ENCODE peak calls at places on chromosomes 4 and X, in six cellular contexts. R is CD8-positive, alpha-beta T cell; F is fibroblast of lung; X is sigmoid colon; Q is bronchial epithelial cell; I is fibroblast of villous mesenchyme. A is an unnamed sample.
A peak's percentile ranks its signal among the peaks of the same experiment; 100 is the strongest.

GRCh38 chrX:23621621-23622265 is 45.5 kb upstream of the PRDX4 start:
- DNase-seq in R (no peak), F (no peak), X (no peak), Q (no peak), I (no peak), A (no peak)

GRCh38 chrX:23554304-23554703 is 113.0 kb upstream of the PRDX4 start:
- DNase-seq in R (no peak), F (peak; percentile 76), X (no peak), Q (peak; percentile 40), I (peak; percentile 38), A (peak; percentile 5)

GRCh38 chr4:4494882-4495281 is 47.0 kb downstream of the STX18 start:
- DNase-seq in R (no peak), F (no peak), X (no peak), Q (no peak), I (no peak), A (no peak)

GRCh38 chr4:67054901-67055300 is 490.4 kb downstream of the CENPC start:
- DNase-seq in R (no peak), F (no peak), X (no peak), Q (no peak), I (no peak), A (no peak)

GRCh38 chrX:120604359-120604782 is 470 bp downstream of the MCTS1 start:
- DNase-seq in R (peak; percentile 22), F (peak; percentile 56), X (no peak), Q (peak; percentile 35), I (peak; percentile 68), A (no peak)

GRCh38 chr4:112361181-112361791 is 64.1 kb downstream of the ALPK1 start:
- DNase-seq in R (no peak), F (no peak), X (no peak), Q (peak; percentile 42), I (peak; percentile 6), A (no peak)

GRCh38 chrX:41589634-41590270 is 99.0 kb upstream of the GPR34 start:
- DNase-seq in R (no peak), F (peak; percentile 45), X (no peak), Q (no peak), I (peak; percentile 90), A (no peak)

GRCh38 chr4:80610845-80611244 is 275.3 kb downstream of the CFAP299 start:
- DNase-seq in R (no peak), F (peak; percentile 73), X (no peak), Q (peak; percentile 31), I (no peak), A (no peak)

GRCh38 chrX:153955451-153955732 is 10.9 kb upstream of the RENBP start:
- DNase-seq in R (no peak), F (no peak), X (no peak), Q (no peak), I (no peak), A (no peak)

GRCh38 chrX:153956044-153956907 is 11.8 kb upstream of the RENBP start:
- DNase-seq in R (no peak), F (no peak), X (no peak), Q (no peak), I (no peak), A (no peak)

GRCh38 chrX:153958605-153959004 is 13.0 kb downstream of the HCFC1 start:
- DNase-seq in R (no peak), F (no peak), X (peak; percentile 62), Q (no peak), I (no peak), A (no peak)

GRCh38 chrX:153954618-153955450 is 10.4 kb upstream of the RENBP start:
- DNase-seq in R (no peak), F (no peak), X (no peak), Q (no peak), I (no peak), A (no peak)

DNA sequence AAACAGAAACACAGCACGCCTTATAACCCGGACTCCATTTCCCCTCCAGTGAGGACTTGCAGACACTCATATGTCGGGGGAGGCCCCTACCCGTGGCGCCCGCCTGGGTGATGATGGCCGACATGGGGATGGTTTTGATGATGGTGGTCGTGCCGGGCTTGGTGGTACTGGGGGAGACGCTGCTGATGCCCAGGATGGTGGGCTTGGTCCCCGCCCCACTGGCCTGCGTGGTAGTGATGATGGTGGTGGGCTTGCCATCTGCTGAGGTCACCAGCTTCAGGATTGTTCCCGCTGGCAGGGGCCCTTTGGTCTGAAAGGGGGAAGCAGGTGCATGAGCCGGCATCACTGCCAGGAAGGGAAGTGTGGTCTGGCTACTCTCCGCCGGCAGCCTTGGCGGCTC is 12.8 kb upstream of the RENBP start:
- DNase-seq in R (no peak), F (no peak), X (no peak), Q (no peak), I (no peak), A (no peak)
- H3K4me3 ChIP-seq in R (no peak overlapping the region), F (no peak overlapping the region), X (no peak overlapping the region), Q (no peak overlapping the region), I (no peak overlapping the region), A (no peak overlapping the region)

DNA sequence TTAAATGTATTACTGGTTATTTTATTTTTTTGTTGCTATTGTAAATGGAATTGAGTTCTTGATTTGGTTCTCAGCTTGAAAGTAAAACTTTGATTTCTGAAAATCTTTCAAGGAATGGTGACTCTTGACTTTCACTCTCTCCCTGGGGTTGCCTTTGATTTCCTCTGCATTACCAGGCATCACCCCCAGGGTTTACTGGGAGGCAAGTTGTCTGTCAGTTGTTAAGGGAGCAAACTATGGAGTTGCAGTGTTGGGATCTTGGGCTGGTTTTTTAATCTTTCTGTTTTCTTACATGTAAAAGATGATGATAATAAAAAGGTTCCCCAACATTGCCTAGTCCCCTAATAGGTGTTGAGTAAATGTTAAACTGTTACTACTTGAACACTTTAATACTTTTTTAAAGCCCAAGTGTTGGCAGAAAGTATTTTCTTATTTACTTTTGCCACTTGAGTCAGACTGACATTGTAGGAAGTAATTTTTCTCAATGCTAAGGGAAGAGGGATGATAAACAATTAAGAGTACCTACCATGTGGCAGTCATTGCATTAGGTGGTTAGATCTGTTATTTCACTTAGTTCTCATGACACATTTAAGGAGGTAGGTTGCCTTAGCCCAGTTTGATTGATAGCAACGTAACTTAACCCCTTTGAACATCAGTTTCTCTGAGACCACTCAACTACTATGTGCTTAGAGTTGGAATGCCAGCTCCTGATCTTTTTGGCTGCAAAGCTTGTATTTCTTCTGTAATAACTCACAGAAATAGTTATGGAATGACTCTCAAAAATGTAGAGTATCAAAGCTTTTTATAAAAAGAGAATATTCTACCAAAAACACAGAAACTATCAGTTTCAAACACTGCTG is 67.1 kb downstream of the DCLK2 start:
- DNase-seq in R (no peak), F (no peak), X (no peak), Q (no peak), I (no peak), A (no peak)
- TF ChIP-seq CTCF in R (no peak), F (peak; percentile 13), X (no peak), Q (no peak), I (peak; percentile 45), A (peak; percentile 10)

GRCh38 chr4:107988763-107989035 is 990 bp upstream of the HADH start:
- DNase-seq in R (no peak), F (no peak), X (no peak), Q (peak; percentile 51), I (no peak), A (no peak)
- H3K4me3 ChIP-seq in R (no peak overlapping the region), F (no peak overlapping the region), X (no peak overlapping the region), Q (no peak overlapping the region), I (no peak overlapping the region), A (no peak overlapping the region)

GRCh38 chr4:8304827-8305695 is 35.5 kb downstream of the HTRA3 start:
- DNase-seq in R (no peak), F (no peak), X (peak; percentile 27), Q (no peak), I (no peak), A (no peak)

GRCh38 chr4:8307126-8307525 is 37.6 kb downstream of the HTRA3 start:
- DNase-seq in R (no peak), F (no peak), X (peak; percentile 68), Q (no peak), I (no peak), A (no peak)

GRCh38 chr4:8307714-8308113 is 38.2 kb downstream of the HTRA3 start:
- DNase-seq in R (no peak), F (no peak), X (peak; percentile 46), Q (no peak), I (no peak), A (no peak)

GRCh38 chr4:8305851-8306361 is 36.4 kb downstream of the HTRA3 start:
- DNase-seq in R (no peak), F (no peak), X (peak; percentile 70), Q (no peak), I (no peak), A (no peak)

DNA sequence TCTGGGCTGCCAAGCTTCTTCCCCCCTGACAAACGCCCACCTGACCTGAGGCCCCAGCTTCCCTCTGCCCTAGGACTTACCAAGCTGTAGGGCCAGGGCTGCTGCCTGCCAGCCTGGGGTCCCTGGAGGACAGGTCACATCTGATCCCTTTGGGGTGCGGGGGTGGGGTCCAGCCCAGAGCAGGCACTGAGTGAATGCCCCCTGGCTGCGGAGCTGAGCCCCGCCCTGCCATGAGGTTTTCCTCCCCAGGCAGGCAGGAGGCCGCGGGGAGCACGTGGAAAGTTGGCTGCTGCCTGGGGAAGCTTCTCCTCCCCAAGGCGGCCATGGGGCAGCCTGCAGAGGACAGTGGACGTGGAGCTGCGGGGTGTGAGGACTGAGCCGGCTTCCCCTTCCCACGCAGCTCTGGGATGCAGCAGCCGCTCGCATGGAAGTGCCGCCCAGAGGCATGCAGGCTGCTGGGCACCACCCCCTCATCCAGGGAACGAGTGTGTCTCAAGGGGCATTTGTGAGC is 37.0 kb downstream of the HTRA3 start:
- DNase-seq in R (no peak), F (no peak), X (peak; percentile 73), Q (no peak), I (no peak), A (no peak)
- TF ChIP-seq CTCF in R (no peak), F (no peak), X (no peak), Q (no peak), I (no peak), A (no peak)

DNA sequence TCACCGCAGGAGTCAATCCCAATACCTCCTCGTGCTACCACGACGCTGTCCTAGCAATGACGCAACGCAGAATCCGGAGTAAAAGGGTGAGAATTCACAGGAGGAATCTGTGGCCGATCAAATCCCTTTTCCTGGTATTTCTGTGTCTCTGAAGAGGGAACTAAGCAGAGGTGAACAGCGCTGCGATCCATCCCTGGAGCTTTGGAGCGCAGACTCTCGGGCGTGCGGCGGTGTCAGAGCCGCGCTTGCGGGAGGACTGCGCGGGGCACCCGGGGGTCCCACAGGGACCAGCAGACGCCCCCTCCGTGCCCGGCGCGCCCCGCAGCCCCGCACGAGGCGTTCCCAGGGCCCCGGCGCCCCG is 17.2 kb upstream of the ZNF718 start:
- DNase-seq in R (no peak), F (no peak), X (no peak), Q (no peak), I (no peak), A (no peak)
- H3K4me3 ChIP-seq in R (no peak overlapping the region), F (no peak overlapping the region), X (no peak overlapping the region), Q (no peak overlapping the region), I (no peak overlapping the region), A (no peak overlapping the region)

GRCh38 chrX:97743014-97743413 is 859.3 kb downstream of the RPA4 start:
- DNase-seq in R (no peak), F (no peak), X (no peak), Q (no peak), I (no peak), A (no peak)
- TF ChIP-seq CTCF in R (no peak), F (no peak), X (no peak), Q (peak; percentile 26), I (peak; percentile 27), A (no peak)

GRCh38 chrX:31374786-31375185 is 302.9 kb upstream of the FTHL17 start:
- DNase-seq in R (no peak), F (no peak), X (no peak), Q (no peak), I (no peak), A (no peak)
- H3K4me3 ChIP-seq in R (no peak overlapping the region), F (no peak overlapping the region), X (no peak overlapping the region), Q (no peak overlapping the region), I (no peak overlapping the region), A (no peak overlapping the region)

GRCh38 chr4:25842229-25842840 is 20.5 kb downstream of the SEL1L3 start:
- DNase-seq in R (peak; percentile 59), F (no peak), X (no peak), Q (no peak), I (no peak), A (no peak)
- TF ChIP-seq CTCF in R (peak; percentile 24), F (no peak), X (no peak), Q (no peak), I (no peak), A (no peak)